ENCODE peak calls at places on chromosomes 4 and X, in ten cellular contexts. K is CD4-positive, alpha-beta memory T cell; O is fibroblast of the aortic adventitia; G is posterior cingulate gyrus; A is HuH-7; U is NCI-H2081; Y is T-helper 22 cell; L is iPS-NIHi11; C is CD8-positive, alpha-beta T cell; M is activated CD4-positive, alpha-beta T cell treated with anti-CD3 and anti-CD28 coated beads for 48 hours. R is an unnamed sample.

GRCh38 chr4:48190839-48191238 is 56.8 kb upstream of the TXK start:
- DNase-seq in K (no peak), O (no peak), G (no peak), A (no peak), U (no peak), Y (no peak), L (no peak), C (no peak), M (no peak), R (no peak)

GRCh38 chrX:148947399-148948025 is 447.1 kb downstream of the AFF2 start:
- DNase-seq in K (no peak), O (peak; percentile 41), G (no peak), A (no peak), U (no peak), Y (no peak), L (no peak), C (no peak), M (no peak), R (no peak)

GRCh38 chr4:159229164-159229563 is 126.3 kb downstream of the RAPGEF2 start:
- DNase-seq in K (no peak), O (peak; percentile 81), G (no peak), A (no peak), U (no peak), Y (no peak), L (peak; percentile 21), C (no peak), M (no peak), R (peak; percentile 32)

GRCh38 chr4:71338846-71339593 is at the start of gene SLC4A4:
- DNase-seq in K (no peak), O (peak; percentile 20), G (no peak), A (no peak), U (no peak), Y (no peak), L (no peak), C (no peak), M (no peak), R (no peak)

GRCh38 chrX:121958886-121959285 is 911.5 kb downstream of the GLUD2 start:
- DNase-seq in K (no peak), O (peak; percentile 28), G (no peak), A (no peak), U (no peak), Y (no peak), L (no peak), C (no peak), M (no peak), R (no peak)

GRCh38 chr4:108849611-108850406 is 87.0 kb upstream of the ETNPPL start:
- DNase-seq in K (no peak), O (peak; percentile 32), G (no peak), A (no peak), U (no peak), Y (no peak), L (no peak), C (no peak), M (peak; percentile 23), R (peak; percentile 76)

GRCh38 chr4:184189966-184190365 is 27.7 kb downstream of the ENPP6 start:
- DNase-seq in K (no peak), O (no peak), G (no peak), A (no peak), U (no peak), Y (no peak), L (no peak), C (no peak), M (no peak), R (no peak)

GRCh38 chrX:80808854-80809493 is 703 bp downstream of the BRWD3 start:
- DNase-seq in K (peak; percentile 36), O (no peak), G (peak; percentile 20), A (no peak), U (peak; percentile 39), Y (peak; percentile 28), L (no peak), C (peak; percentile 6), M (peak; percentile 32), R (no peak)

GRCh38 chr4:2141762-2142520 is 82.8 kb downstream of the NAT8L start:
- DNase-seq in K (no peak), O (no peak), G (no peak), A (peak; percentile 47), U (no peak), Y (no peak), L (no peak), C (no peak), M (peak; percentile 27), R (no peak)

GRCh38 chr4:24979554-24979953 is 51.2 kb downstream of the LGI2 start:
- DNase-seq in K (no peak), O (peak; percentile 38), G (no peak), A (no peak), U (peak; percentile 18), Y (no peak), L (no peak), C (no peak), M (no peak), R (no peak)

GRCh38 chr4:179292443-179292842 is 1850.2 kb upstream of the AGA start:
- DNase-seq in K (no peak), O (no peak), G (no peak), A (no peak), U (no peak), Y (no peak), L (no peak), C (no peak), M (no peak), R (no peak)

GRCh38 chr4:107699466-107700206 is 20.4 kb downstream of the PAPSS1 start:
- DNase-seq in K (no peak), O (peak; percentile 53), G (no peak), A (no peak), U (no peak), Y (no peak), L (no peak), C (no peak), M (no peak), R (no peak)